ENCODE peak calls at places on chromosomes 11 and 22, in seven cellular contexts. T is BE2C, H is endothelial cell, U is ovary, A is progenitor cell of endocrine pancreas, C is WTC11, N is adrenal gland. B is an unnamed sample.

GRCh38 chr11:118746988-118747585 is 43.9 kb downstream of the DDX6 start:
- DNase-seq in T (no peak), N (no peak), A (no peak), C (no peak), U (no peak), H (no peak), B (no peak)

GRCh38 chr11:34028407-34028804 is 23.1 kb upstream of the CAPRIN1 start:
- DNase-seq in T (no peak), N (no peak), A (no peak), H (no peak), C (no peak), U (no peak), B (peak)

GRCh38 chr11:93541884-93542752 is 1.1 kb downstream of the SMCO4 start:
- DNase-seq in N (peak), H (peak), A (no peak), C (no peak), T (peak), U (peak), B (peak)

GRCh38 chr11:69376155-69377028 is 82.4 kb downstream of the MYEOV start:
- DNase-seq in T (peak), U (no peak), A (no peak), C (no peak), H (no peak), N (no peak), B (peak)

GRCh38 chr11:117099681-117100080 is 1.5 kb upstream of the SIK3 start:
- DNase-seq in H (no peak), N (no peak), C (no peak), T (no peak), A (no peak), U (no peak), B (no peak)

GRCh38 chr22:24230911-24231656 is 13.8 kb downstream of the GGT5 start:
- DNase-seq in C (peak), A (peak), H (peak), T (no peak), U (no peak), N (peak), B (no peak)

GRCh38 chr11:32231909-32232493 is 141.1 kb downstream of the RCN1 start:
- DNase-seq in A (no peak), C (peak), H (peak), T (peak), U (no peak), N (no peak), B (peak)

GRCh38 chr22:23816552-23816976 is 22.2 kb downstream of the DERL3 start:
- DNase-seq in U (no peak), H (no peak), T (no peak), A (no peak), N (no peak), C (no peak), B (no peak)

GRCh38 chr11:130448039-130448415 is 418 bp upstream of the ADAMTS15 start:
- DNase-seq in H (no peak), T (no peak), N (no peak), U (no peak), A (no peak), C (no peak), B (no peak)

GRCh38 chr11:70409437-70409836 is 11.1 kb downstream of the CTTN start:
- DNase-seq in A (no peak), H (no peak), C (no peak), T (no peak), U (no peak), N (no peak), B (no peak)

GRCh38 chr11:86015699-86016098 is 53.2 kb downstream of the PICALM start:
- DNase-seq in A (no peak), H (no peak), N (no peak), T (no peak), U (no peak), C (no peak), B (no peak)

GRCh38 chr11:12280199-12280837 is 97.1 kb upstream of the PARVA start:
- DNase-seq in U (no peak), T (no peak), A (no peak), H (no peak), N (peak), C (no peak), B (no peak)

GRCh38 chr22:46602025-46602424 is 18.2 kb upstream of the GRAMD4 start:
- DNase-seq in U (no peak), C (no peak), A (no peak), N (peak), T (no peak), H (no peak), B (no peak)

GRCh38 chr22:31929126-31929928 is 15.0 kb upstream of the YWHAH start:
- DNase-seq in C (no peak), N (no peak), U (no peak), H (no peak), A (no peak), T (peak), B (no peak)

GRCh38 chr22:37953062-37953436 is 352 bp downstream of the C22orf23 start:
- DNase-seq in T (no peak), C (no peak), U (no peak), H (no peak), A (no peak), N (no peak), B (no peak)

GRCh38 chr11:88404932-88405710 is 67.6 kb upstream of the CTSC start:
- DNase-seq in A (no peak), H (no peak), T (no peak), N (no peak), C (no peak), U (no peak), B (no peak)

GRCh38 chr11:88402784-88403183 is 65.2 kb upstream of the CTSC start:
- DNase-seq in H (no peak), T (no peak), U (no peak), A (no peak), N (no peak), C (no peak), B (no peak)

GRCh38 chr11:88405853-88406252 is 68.3 kb upstream of the CTSC start:
- DNase-seq in H (no peak), C (no peak), U (no peak), A (no peak), N (no peak), T (no peak), B (no peak)

GRCh38 chr11:88402192-88402715 is 64.7 kb upstream of the CTSC start:
- DNase-seq in A (no peak), C (no peak), H (no peak), T (no peak), U (no peak), N (no peak), B (peak)

GRCh38 chr11:88404363-88404762 is 66.8 kb upstream of the CTSC start:
- DNase-seq in N (no peak), T (no peak), A (no peak), C (no peak), H (no peak), U (no peak), B (no peak)
- TF ChIP-seq CTCF in N (no peak), T (no peak), A (no peak), C (no peak), H (no peak), U (no peak), B (no peak)

GRCh38 chr11:46894961-46895360 is 23.4 kb downstream of the LRP4 start:
- DNase-seq in A (no peak), C (no peak), T (no peak), H (no peak), N (no peak), U (no peak), B (no peak)

GRCh38 chr11:46898396-46899095 is 19.8 kb downstream of the LRP4 start:
- DNase-seq in C (no peak), A (no peak), T (no peak), U (no peak), H (no peak), N (no peak), B (no peak)

GRCh38 chr11:46895821-46896220 is 22.5 kb downstream of the LRP4 start:
- DNase-seq in A (no peak), N (peak), H (no peak), U (no peak), C (no peak), T (no peak), B (no peak)

GRCh38 chr11:46894506-46894905 is 23.8 kb downstream of the LRP4 start:
- DNase-seq in T (no peak), H (no peak), N (no peak), A (no peak), U (no peak), C (no peak), B (no peak)

GRCh38 chr11:46896719-46897406 is 21.5 kb downstream of the LRP4 start:
- DNase-seq in A (no peak), N (no peak), H (no peak), U (no peak), C (no peak), T (no peak), B (peak)
- TF ChIP-seq CTCF in A (peak), N (peak), H (peak), U (no peak), C (no peak), T (peak), B (peak)

GRCh38 chr22:20422271-20422958 is 15.2 kb downstream of the SCARF2 start:
- DNase-seq in U (no peak), T (peak), H (no peak), C (no peak), N (no peak), A (no peak), B (no peak)
- TF ChIP-seq CTCF in U (no peak), T (no peak), H (no peak), C (no peak), N (no peak), A (no peak), B (no peak)

DNA sequence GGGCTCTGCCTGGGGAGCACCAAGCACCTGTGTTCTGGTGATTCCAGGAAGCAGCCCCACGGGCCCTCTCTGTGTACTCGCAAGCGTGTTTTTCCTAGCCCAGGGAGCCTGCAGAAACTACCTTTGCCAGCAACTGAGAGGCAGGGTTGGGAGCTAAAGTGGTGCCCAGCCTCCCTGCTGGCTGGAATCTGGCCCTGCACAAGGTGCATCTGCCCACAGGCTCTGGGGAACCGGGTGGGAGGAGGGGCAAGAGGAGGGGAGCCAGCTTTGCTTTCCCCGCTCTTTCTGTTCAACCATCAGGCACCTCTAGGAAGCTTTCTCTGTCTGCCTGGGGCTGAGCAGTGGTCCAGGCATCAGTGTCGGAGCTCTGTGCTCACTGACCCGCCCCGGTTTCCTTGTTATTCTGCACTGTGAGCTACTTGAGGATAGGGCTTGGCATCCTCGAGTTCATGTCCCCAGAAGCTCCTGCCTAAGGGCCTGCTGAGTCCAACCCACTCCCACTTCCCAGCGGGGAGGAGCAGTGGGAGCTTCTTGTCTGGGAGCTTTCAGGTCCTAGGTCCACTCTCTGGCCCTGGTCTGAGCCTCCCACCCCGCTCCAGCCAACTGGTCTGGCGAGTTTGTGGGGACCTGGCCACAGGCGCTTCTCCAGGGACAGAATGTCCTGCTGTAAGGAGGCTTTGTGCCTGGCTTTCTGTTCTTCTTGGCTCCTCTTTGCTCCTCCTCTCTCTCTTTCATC is 14.9 kb downstream of the DAGLA start:
- DNase-seq in T (no peak), H (no peak), C (no peak), U (peak), N (peak), A (no peak), B (peak)
- TF ChIP-seq CTCF in T (no peak), H (no peak), C (no peak), U (no peak), N (no peak), A (peak), B (no peak)

DNA sequence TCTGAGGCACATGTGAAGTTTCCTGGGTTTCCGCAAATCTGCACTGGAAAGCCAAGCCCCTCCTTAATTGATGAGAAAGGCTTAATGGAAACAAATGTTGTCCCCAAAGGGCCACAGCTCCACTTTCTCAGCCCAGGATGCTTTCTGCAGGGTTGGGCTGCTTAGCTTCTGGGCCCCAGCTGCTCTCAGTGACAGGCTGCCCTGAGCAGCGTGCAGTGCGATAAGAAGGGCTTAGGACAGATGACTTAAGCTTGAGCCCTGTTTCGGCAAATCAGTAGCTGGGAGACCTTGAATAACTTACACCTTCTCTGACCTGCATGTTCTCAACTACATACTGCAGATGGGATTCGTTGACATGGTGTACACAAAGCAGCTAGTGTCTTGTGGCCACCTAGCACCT is 11.4 kb downstream of the STX3 start:
- DNase-seq in U (no peak), N (no peak), H (no peak), A (no peak), C (no peak), T (no peak), B (no peak)
- TF ChIP-seq CTCF in U (no peak), N (no peak), H (no peak), A (no peak), C (no peak), T (no peak), B (no peak)

GRCh38 chr22:43053176-43053575 is 36.0 kb downstream of the TTLL1 start:
- DNase-seq in A (no peak), T (no peak), U (no peak), H (no peak), N (no peak), C (peak), B (no peak)
- TF ChIP-seq CTCF in A (peak), T (peak), U (no peak), H (peak), N (no peak), C (peak), B (peak)

GRCh38 chr22:19176175-19176630 is 2.3 kb downstream of the SLC25A1 start:
- DNase-seq in N (peak), T (peak), U (no peak), A (no peak), H (no peak), C (peak), B (no peak)
- TF ChIP-seq CTCF in N (no peak), T (no peak), U (no peak), A (no peak), H (no peak), C (no peak), B (no peak)

DNA sequence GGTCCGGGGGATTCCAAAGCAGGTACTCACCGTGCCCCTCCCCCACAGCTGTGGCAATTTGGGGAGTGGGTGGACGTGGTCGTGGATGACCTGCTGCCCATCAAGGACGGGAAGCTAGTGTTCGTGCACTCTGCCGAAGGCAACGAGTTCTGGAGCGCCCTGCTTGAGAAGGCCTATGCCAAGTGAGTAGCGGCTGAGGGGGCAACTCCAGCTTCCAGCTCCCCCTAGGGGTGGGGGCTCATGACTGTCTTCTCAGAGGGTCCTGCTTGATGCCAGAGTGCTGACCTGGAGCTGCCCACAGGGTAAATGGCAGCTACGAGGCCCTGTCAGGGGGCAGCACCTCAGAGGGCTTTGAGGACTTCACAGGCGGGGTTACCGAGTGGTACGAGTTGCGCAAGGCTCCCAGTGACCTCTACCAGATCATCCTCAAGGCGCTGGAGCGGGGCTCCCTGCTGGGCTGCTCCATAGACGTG is 4.2 kb downstream of the CAPN1 start:
- DNase-seq in N (peak), T (no peak), C (peak), H (no peak), A (no peak), U (no peak), B (no peak)
- TF ChIP-seq CTCF in N (no peak), T (no peak), C (no peak), H (no peak), A (no peak), U (no peak), B (no peak)

GRCh38 chr11:44913502-44913901 is 37.2 kb downstream of the TP53I11 start:
- DNase-seq in N (no peak), C (no peak), U (no peak), A (no peak), T (no peak), H (no peak), B (no peak)

GRCh38 chr11:44915621-44916020 is 35.1 kb downstream of the TP53I11 start:
- DNase-seq in U (no peak), C (no peak), H (no peak), T (no peak), A (no peak), N (no peak), B (no peak)

GRCh38 chr11:44916316-44916715 is 34.4 kb downstream of the TP53I11 start:
- DNase-seq in H (no peak), A (no peak), T (no peak), N (no peak), C (no peak), U (no peak), B (no peak)

GRCh38 chr11:44912270-44912987 is 38.3 kb downstream of the TP53I11 start:
- DNase-seq in H (no peak), N (no peak), C (peak), A (no peak), T (no peak), U (no peak), B (no peak)

DNA sequence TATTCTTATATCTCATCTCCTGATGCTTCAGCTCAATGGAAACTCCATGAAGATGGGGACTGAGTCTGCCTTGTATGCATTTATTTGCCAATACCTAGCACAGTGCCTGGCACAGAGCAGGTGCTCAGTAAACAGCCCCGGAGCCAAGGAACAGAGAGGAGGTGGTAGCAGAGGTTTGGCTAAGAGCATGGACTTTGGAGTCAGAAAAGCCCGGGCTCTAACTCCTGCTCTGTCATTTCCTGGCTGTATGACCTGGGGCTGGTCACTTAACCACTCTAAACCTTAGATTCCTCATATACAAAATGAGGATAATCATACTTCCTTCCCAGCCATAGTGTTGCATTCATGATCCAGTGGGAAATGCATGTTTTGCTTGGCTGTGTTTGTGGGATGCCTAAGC is 36.6 kb downstream of the TP53I11 start:
- DNase-seq in N (no peak), H (no peak), A (no peak), C (no peak), U (no peak), T (no peak), B (no peak)
- TF ChIP-seq CTCF in N (no peak), H (no peak), A (no peak), C (no peak), U (no peak), T (no peak), B (no peak)

DNA sequence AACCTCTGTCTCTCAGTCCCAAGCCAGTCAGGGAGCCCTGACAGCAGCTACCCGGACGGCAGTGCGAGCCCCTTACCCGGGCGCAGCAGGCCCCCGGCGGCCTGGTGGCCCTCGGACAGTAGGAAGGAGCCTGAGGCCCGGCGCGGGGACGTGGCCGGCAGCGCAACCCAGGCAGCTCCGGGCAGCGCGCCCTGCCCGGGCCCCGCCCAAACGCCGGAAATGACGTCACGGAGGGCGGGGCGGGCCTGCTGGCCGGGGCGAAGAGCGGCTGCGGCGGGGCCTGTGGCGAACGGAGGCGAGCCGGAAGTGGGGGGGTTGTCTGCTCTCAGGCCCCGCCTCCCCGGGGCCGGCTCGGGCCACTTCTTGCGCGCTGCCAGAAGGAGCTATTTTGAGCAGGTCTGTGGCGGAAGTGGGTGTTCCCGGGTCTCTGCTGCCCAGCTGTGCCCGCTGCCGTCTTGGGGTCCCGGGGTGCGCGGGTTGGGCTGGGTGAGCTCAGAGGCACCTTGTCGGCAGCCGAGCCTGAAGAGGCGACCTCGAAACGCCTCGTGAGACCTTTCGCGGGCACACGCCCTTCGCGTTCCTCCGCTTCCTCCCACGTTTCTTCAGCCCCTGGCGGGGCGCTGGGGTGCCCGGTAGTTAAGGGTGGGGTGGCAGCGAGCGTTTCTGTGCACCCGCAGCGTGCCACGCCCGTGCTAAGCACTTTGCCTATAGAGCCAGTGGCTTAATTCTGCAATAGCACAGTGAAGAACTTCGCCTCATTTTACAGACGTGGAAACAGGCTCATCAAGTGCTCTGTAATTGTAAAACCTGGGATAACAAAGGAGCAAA is at the start of gene C11orf24:
- DNase-seq in N (peak), T (peak), H (peak), A (peak), U (peak), C (peak), B (peak)
- TF ChIP-seq CTCF in N (peak), T (no peak), H (no peak), A (no peak), U (no peak), C (no peak), B (peak)

B was measured in Caco-2.